ENCODE peak calls at places on chromosome 17, in seven cellular contexts. G is H9, Q is IMR-90, J is H1, P is neuronal stem cell, A is trophoblast cell, B is mesenchymal stem cell. L is an unnamed sample.

GRCh38 chr17:39926588-39927100 is 757 bp downstream of the ORMDL3 start:
- DNase-seq in G (peak; percentile 69), Q (no peak), J (no peak), P (peak; percentile 26), A (peak; percentile 42), B (peak; percentile 48), L (peak; percentile 65)

GRCh38 chr17:51228177-51228576 is 31.7 kb downstream of the MBTD1 start:
- DNase-seq in G (no peak), Q (peak; percentile 68), J (no peak), P (no peak), A (no peak), B (peak; percentile 29), L (no peak)

GRCh38 chr17:66764559-66764958 is 70.4 kb upstream of the CACNG5 start:
- DNase-seq in G (peak; percentile 36), Q (no peak), J (no peak), P (no peak), A (no peak), B (no peak), L (no peak)

GRCh38 chr17:48505788-48506187 is 25.0 kb downstream of the HOXB1 start:
- DNase-seq in G (no peak), Q (peak; percentile 89), J (no peak), P (no peak), A (peak; percentile 88), B (peak; percentile 98), L (peak; percentile 83)

GRCh38 chr17:42103221-42103954 is 5.1 kb upstream of the ZNF385C start:
- DNase-seq in G (no peak), Q (no peak), J (no peak), P (no peak), A (peak; percentile 93), B (no peak), L (no peak)

GRCh38 chr17:81440511-81441244 is 45.4 kb downstream of the BAHCC1 start:
- DNase-seq in G (peak; percentile 93), Q (no peak), J (peak; percentile 90), P (peak; percentile 44), A (peak; percentile 50), B (peak; percentile 41), L (peak; percentile 70)

GRCh38 chr17:58520843-58521430 is 6.5 kb upstream of the MTMR4 start:
- DNase-seq in G (peak; percentile 84), Q (peak; percentile 13), J (peak; percentile 62), P (no peak), A (peak; percentile 90), B (peak; percentile 39), L (peak; percentile 76)

GRCh38 chr17:4497101-4497824 is 1.4 kb upstream of the SPNS2 start:
- DNase-seq in G (no peak), Q (peak; percentile 52), J (no peak), P (no peak), A (peak; percentile 54), B (no peak), L (no peak)

GRCh38 chr17:65055708-65056638 is 567 bp downstream of the GNA13 start:
- DNase-seq in G (peak; percentile 51), Q (peak; percentile 22), J (no peak), P (no peak), A (peak; percentile 76), B (peak; percentile 68), L (peak; percentile 59)

GRCh38 chr17:9251273-9251672 is 230.0 kb downstream of the NTN1 start:
- DNase-seq in G (no peak), Q (no peak), J (no peak), P (no peak), A (no peak), B (no peak), L (no peak)

GRCh38 chr17:42536048-42536371 is at the start of gene NAGLU:
- DNase-seq in G (peak; percentile 95), Q (peak; percentile 79), J (peak; percentile 93), P (no peak), A (peak; percentile 92), B (peak; percentile 92), L (peak; percentile 87)

GRCh38 chr17:10297691-10298090 is 75.1 kb downstream of the MYH13 start:
- DNase-seq in G (no peak), Q (no peak), J (no peak), P (no peak), A (no peak), B (no peak), L (no peak)

GRCh38 chr17:81002409-81003361 is 11.0 kb downstream of the CHMP6 start:
- DNase-seq in G (no peak), Q (peak; percentile 63), J (no peak), P (no peak), A (no peak), B (peak; percentile 40), L (no peak)

DNA sequence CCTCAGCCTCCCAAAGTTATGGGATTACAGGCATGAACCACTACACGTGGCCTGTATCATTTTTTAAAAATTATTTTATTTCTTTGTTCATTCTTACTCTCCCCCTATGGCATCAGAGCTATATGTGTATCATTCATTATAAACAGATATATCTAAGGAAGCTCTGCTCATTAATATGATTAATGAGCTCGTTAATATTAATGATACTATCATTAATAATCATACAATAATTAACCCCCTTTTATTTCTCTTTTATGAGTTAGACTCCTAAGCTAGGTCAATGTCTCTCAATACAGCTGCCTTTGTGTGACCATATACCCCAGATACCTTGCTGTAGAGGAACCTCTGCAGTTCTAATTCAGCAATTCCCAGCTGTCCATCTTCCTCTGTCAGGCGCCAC is 4.5 kb upstream of the RSKR start:
- DNase-seq in G (no peak), Q (no peak), J (no peak), P (no peak), A (no peak), B (no peak), L (no peak)
- H3K4ac ChIP-seq in G (no peak overlapping the region), Q (no peak overlapping the region), J (no peak overlapping the region), P (no peak overlapping the region), A (no peak overlapping the region), B (no peak overlapping the region), L (no peak overlapping the region)

GRCh38 chr17:43706235-43706634 is 44.5 kb upstream of the MEOX1 start:
- DNase-seq in G (no peak), Q (no peak), J (no peak), P (no peak), A (no peak), B (no peak), L (no peak)
- H2BK120ac ChIP-seq in G (no peak overlapping the region), Q (no peak overlapping the region), J (no peak overlapping the region), P (no peak overlapping the region), A (no peak overlapping the region), B (no peak overlapping the region), L (no peak overlapping the region)

DNA sequence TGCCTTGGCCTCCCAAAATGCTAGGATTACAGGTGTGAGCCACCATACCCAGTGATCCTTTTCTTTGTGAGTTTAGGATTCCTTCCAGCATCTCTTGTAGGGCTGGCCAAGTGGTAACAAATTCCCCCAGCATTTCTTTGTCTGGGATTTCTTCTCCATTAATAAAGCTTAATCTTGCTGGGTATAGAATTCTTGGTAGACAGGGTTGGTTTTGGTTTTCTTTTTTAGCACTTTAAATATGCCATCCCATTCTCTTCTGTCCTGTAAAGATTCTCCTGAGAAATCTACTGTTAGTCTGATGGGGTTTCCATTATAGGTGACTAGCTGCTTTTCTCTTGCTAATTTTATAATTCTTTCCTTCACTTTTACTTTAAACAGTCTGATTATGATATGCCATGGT is 173.0 kb upstream of the TOM1L1 start:
- DNase-seq in G (no peak), Q (no peak), J (no peak), P (no peak), A (no peak), B (no peak), L (peak; percentile 2)
- H3K4ac ChIP-seq in G (no peak overlapping the region), Q (no peak overlapping the region), J (no peak overlapping the region), P (no peak overlapping the region), A (no peak overlapping the region), B (no peak overlapping the region), L (no peak overlapping the region)

GRCh38 chr17:16435951-16436886 is 20.8 kb downstream of the TRPV2 start:
- DNase-seq in G (peak; percentile 46), Q (no peak), J (no peak), P (no peak), A (no peak), B (no peak), L (no peak)
- H2BK120ac ChIP-seq in G (no peak overlapping the region), Q (no peak overlapping the region), J (no peak overlapping the region), P (no peak overlapping the region), A (no peak overlapping the region), B (no peak overlapping the region), L (no peak overlapping the region)

DNA sequence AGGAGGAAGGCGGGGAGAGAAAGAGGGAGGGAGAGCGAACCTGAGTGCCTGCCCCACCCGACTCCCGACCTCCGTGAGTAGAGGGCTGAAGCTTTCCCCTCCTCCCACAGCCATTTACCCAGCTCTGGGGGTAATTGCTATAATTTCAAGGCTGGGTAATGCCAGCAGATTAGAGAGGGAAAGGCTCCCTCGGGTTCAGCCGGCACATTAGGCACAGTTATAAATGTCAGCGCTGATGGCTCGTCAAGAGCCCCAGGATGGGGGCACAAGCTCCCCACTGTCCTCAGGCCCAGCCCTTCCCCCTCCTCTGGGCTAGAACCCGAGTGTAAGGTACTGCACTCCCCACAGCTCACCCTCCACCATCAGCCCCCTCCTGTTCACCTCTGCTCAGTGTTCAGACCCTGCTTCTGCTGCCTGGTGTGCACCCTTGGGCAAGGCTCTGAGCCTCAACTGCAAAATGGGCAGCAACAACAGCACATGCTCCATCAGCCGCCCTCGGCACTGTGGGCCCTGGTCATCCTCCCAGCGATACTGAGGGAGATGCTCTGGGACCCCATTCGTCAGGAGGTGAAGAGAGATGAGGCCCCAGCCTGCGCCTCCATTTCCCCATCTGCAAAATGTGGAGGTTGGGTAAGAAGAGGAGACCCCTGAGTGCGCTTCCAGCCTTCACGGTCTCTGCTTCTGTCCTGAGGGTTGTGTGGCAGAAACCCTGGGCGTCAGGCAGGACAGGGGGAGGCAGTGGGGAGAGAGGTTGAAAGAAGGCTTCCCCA is 77.2 kb downstream of the NT5M start:
- DNase-seq in G (no peak), Q (no peak), J (no peak), P (no peak), A (no peak), B (no peak), L (no peak)
- H3K4ac ChIP-seq in G (no peak overlapping the region), Q (no peak overlapping the region), J (no peak overlapping the region), P (no peak overlapping the region), A (no peak overlapping the region), B (no peak overlapping the region), L (no peak overlapping the region)

DNA sequence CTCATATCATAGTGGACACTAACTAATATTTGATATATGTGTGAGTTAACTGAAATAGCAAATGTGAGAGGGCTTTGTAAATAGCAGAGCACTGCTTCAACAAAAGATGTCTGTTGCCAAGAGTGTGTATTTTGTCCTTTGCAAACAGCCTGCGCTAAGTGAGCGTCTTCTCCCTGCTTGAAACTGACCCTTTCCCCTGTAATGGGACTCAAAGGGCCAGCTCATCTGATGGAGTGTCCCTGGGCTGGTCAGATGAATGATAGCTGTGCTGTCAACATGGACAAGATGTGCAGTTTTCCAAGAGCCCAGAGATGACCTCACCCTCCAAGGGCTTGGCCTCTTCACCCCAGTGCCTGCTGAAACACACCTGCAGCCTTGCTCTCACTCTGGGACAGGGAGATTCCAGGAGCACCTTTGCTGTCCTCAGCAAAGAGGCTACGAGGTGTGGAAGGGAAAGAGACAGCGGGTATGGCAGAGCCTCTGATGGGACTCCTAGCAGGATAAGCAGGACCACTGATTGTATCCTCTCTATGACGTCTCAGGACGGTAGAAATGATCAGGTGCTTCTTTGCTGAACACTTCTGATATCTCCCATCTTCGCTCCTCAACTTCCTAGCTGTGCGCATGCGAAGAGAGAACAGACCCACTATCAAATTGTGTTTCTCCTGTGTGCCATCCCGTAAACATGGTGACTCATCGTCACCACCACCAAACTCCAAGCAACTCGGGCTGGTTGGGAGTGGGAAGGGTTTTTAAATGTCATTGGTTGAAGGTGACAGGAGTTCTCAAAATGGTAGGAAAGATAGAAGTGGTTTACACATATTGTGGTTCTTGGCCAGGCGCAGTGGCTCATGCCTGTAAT is 35.8 kb upstream of the TBX2 start:
- DNase-seq in G (no peak), Q (no peak), J (no peak), P (no peak), A (no peak), B (no peak), L (no peak)
- H2BK120ac ChIP-seq in G (no peak overlapping the region), Q (peak overlapping the region; percentile 10), J (no peak overlapping the region), P (no peak overlapping the region), A (no peak overlapping the region), B (no peak overlapping the region), L (no peak overlapping the region)

GRCh38 chr17:17892731-17893130 is 55.9 kb upstream of the SREBF1 start:
- DNase-seq in G (no peak), Q (no peak), J (no peak), P (no peak), A (peak; percentile 89), B (no peak), L (no peak)
- H3K4ac ChIP-seq in G (no peak overlapping the region), Q (no peak overlapping the region), J (no peak overlapping the region), P (no peak overlapping the region), A (no peak overlapping the region), B (no peak overlapping the region), L (no peak overlapping the region)

L was measured in mesendoderm.